ENCODE peak calls at places on chromosome 5, in four cellular contexts. E is heart right ventricle; Q is uterus; D is effector memory CD4-positive, alpha-beta T cell. U is an unnamed sample. For H3K9me3, the result is how much of the 10 kb centered on the place peaks cover.

GRCh38 chr5:1814183-1815020 is 13.2 kb downstream of the NDUFS6 start:
- DNase-seq in E (no peak), Q (no peak), D (no peak), U (no peak)

GRCh38 chr5:97729938-97730337 is 546.9 kb upstream of the RIOK2 start:
- DNase-seq in E (no peak), Q (no peak), D (no peak), U (no peak)

GRCh38 chr5:110386782-110387181 is 339.7 kb downstream of the TMEM232 start:
- DNase-seq in E (no peak), Q (no peak), D (no peak), U (no peak)

GRCh38 chr5:9624196-9624947 is 5.8 kb downstream of the TAS2R1 start:
- DNase-seq in E (no peak), Q (no peak), D (no peak), U (no peak)

GRCh38 chr5:1751026-1751863 is 48.4 kb downstream of the MRPL36 start:
- DNase-seq in E (no peak), Q (no peak), D (no peak), U (no peak)

GRCh38 chr5:126965061-126965475 is 65.3 kb downstream of the MARCHF3 start:
- DNase-seq in E (no peak), Q (no peak), D (no peak), U (no peak)

GRCh38 chr5:110289213-110289810 is 437.2 kb downstream of the TMEM232 start:
- DNase-seq in E (no peak), Q (no peak), D (no peak), U (no peak)

GRCh38 chr5:66142417-66142816 is 1.7 kb upstream of the SREK1 start:
- DNase-seq in E (no peak), Q (no peak), D (no peak), U (no peak)

GRCh38 chr5:80798633-80799032 is 143.8 kb upstream of the DHFR start:
- DNase-seq in E (no peak), Q (no peak), D (no peak), U (no peak)

GRCh38 chr5:556909-557441 is 32.7 kb upstream of the SLC9A3 start:
- DNase-seq in E (no peak), Q (no peak), D (no peak), U (no peak)

DNA sequence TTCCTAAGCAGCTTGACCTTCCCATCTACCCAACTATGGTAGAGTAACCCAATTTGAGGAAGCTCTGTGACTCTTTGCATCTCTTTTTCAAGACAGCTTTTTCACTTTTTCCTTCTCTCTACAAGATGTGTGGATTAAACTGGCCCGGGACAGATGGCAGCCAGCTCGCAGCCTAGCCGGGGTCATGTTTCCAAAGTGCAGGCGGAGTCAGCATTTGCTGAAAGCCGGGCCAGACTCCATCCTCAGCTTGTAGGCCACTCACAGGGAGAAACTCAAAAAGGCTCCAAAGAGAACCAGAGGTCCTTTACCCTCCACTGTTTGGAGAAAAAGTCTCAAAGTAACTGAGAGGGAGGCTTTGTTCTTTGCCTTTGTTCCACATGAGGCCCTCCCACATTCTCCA is 286.8 kb upstream of the PANK3 start:
- DNase-seq in E (no peak), Q (no peak), D (no peak), U (no peak)
- H3K27ac ChIP-seq in E (no peak), Q (no peak), D (no peak), U (no peak)

GRCh38 chr5:173237821-173238220 is 2.8 kb upstream of the NKX2-5 start:
- DNase-seq in E (no peak), Q (no peak), D (no peak), U (no peak)
- H3K9me3 ChIP-seq in E (under half), Q (under half), D (under half), U (under half)

GRCh38 chr5:159099049-159099760 is 511 bp downstream of the EBF1 start:
- DNase-seq in E (no peak), Q (peak), D (no peak), U (no peak)

GRCh38 chr5:159098285-159099048 is 1.2 kb downstream of the EBF1 start:
- DNase-seq in E (no peak), Q (no peak), D (no peak), U (no peak)

GRCh38 chr5:159095882-159096554 is 3.7 kb downstream of the EBF1 start:
- DNase-seq in E (no peak), Q (no peak), D (no peak), U (no peak)

GRCh38 chr5:159096555-159097460 is 2.9 kb downstream of the EBF1 start:
- DNase-seq in E (no peak), Q (peak), D (no peak), U (no peak)

GRCh38 chr5:159097461-159098284 is 2.0 kb downstream of the EBF1 start:
- DNase-seq in E (peak), Q (peak), D (no peak), U (no peak)
- H3K27ac ChIP-seq in E (peak), Q (peak), D (no peak), U (peak)

GRCh38 chr5:180853522-180853921 is 7.6 kb downstream of the ZFP62 start:
- DNase-seq in E (no peak), Q (no peak), D (no peak), U (no peak)
- H3K9me3 ChIP-seq in E (under half), Q (under half), D (under half), U (under half)

GRCh38 chr5:138455191-138455930 is 9.9 kb upstream of the EGR1 start:
- DNase-seq in E (no peak), Q (no peak), D (no peak), U (no peak)
- H3K27ac ChIP-seq in E (no peak), Q (no peak), D (no peak), U (no peak)

DNA sequence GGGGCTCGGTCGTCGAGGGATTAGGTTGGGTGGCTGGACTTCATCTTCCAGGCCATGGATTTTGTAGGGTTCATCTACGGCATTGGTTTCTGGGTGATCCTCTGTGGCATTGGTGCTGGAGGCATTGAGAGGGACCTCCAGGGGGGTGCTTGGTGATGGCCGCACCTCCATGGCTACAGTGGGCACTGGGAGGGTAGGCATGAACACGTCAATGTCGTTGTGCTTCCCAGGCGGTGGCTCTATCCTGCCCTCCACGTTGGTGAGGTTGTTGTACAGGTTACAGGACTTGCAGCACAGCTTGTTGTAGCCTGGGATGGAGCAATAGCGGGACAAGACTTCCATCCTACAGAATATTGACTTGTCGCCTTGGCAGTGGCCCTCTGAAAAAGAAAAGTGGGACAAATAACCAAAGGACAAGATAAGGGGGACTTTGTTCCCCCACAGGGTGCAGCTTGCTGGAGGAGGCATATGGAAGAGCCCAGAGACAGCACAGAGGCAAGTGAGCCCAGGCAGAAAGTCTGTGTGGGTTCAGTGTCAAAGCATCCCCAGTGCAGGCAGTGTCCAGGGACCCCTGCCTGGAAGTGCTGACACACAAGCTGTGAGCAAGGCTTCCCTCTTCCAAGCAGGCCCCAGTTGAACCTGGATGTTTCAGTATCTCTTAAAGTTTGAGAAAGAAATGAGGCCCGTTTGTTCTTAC is 53.9 kb downstream of the ZNF354C start:
- DNase-seq in E (no peak), Q (no peak), D (no peak), U (peak)
- H3K9me3 ChIP-seq in E (under half), Q (under half), D (under half), U (under half)

DNA sequence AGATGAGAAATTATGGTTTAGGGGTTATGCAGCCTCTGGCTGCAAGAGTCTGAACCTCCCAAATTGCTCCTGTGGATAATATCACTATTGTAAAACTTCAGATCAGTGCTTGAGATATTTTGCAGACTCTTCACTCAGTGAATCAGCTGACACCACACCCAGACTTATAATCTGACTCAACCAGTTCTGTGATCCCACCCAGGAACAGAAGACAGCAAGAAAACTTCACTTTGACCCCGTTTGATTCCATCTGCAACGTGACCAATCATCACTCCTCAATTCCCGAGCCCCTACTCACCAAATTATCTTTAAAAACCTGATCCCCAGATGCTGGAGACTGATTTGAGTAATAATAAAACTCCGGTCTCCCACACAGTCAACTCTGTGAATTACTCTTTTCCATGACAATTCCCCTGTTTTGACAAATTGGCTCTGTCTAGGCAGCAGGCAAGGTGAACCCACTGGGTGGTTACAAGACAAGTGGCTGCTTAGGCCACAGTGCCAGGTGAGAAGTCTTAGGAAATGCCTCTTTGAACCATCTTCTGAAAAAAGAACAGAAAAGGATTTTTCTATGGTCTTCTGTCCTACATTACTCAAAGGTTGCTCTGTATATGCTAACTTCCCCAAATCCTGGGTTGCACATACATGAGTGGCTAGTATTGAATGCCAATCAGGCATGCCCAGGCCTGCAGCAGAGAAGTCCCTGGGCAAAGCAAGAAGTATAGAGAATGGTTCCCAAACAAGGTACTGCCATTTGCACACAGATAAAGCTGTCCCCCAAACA is 588.0 kb downstream of the PRELID2 start:
- DNase-seq in E (no peak), Q (no peak), D (no peak), U (no peak)
- H3K27ac ChIP-seq in E (no peak), Q (no peak), D (no peak), U (no peak)

DNA sequence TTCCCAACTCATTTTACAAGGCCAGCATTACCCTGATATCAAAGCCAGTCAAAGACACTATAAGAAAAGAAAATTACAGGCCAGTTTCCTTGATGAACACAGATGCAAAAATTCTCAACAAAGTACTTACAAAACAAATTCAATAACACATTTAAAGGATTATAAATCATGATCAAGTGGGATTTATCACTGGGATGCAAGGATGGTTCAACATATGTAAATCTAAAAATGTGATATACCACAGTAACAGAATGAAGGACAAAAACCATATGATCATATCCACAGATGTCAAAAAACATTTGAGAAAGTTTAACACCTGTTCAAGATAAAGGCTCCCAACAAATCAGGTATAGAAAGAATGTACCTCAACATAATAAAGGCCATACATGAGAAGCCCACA is 130.6 kb downstream of the NDUFS4 start:
- DNase-seq in E (no peak), Q (no peak), D (no peak), U (no peak)
- H3K9me3 ChIP-seq in E (under half), Q (under half), D (under half), U (under half)

GRCh38 chr5:55672477-55672911 is 39.6 kb downstream of the SLC38A9 start:
- DNase-seq in E (no peak), Q (no peak), D (no peak), U (no peak)
- H3K27ac ChIP-seq in E (no peak), Q (peak), D (no peak), U (peak)

GRCh38 chr5:28009526-28010025 is 971.2 kb upstream of the CDH9 start:
- DNase-seq in E (no peak), Q (no peak), D (no peak), U (no peak)

GRCh38 chr5:28012538-28012937 is 974.2 kb upstream of the CDH9 start:
- DNase-seq in E (no peak), Q (no peak), D (no peak), U (no peak)

GRCh38 chr5:28017178-28017577 is 978.8 kb upstream of the CDH9 start:
- DNase-seq in E (no peak), Q (no peak), D (no peak), U (no peak)

DNA sequence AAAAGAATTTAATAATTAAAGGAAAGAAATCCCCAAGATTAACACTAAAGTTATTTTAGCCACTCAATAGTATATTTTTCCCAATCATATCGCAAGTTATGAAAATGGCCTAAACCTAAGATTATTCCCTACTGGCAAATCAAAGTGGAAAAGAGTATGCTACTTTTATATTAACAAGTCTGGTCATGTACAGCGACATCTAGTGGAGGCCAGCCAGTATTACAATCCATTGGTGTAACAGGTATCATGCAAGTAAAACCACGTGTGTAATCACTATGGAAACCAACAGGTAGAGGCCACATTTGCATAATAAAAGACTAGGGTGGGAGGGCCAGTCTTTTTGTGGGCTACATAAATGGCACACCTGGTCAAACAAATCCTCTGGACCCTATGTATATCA is 976.4 kb upstream of the CDH9 start:
- DNase-seq in E (no peak), Q (no peak), D (no peak), U (no peak)
- H3K9me3 ChIP-seq in E (under half), Q (under half), D (under half), U (under half)

U was measured in right atrium auricular region.